ENCODE peak calls at places on chromosomes 3 and 15, in seven cellular contexts. One of them, this sample, is unnamed.

GRCh38 chr15:77907824-77908751 is 169.4 kb downstream of the TBC1D2B start:
- DNase-seq in psoas muscle: no peak
- DNase-seq in HFFc6: peak; percentile 50
- DNase-seq in esophagus squamous epithelium: no peak
- DNase-seq in mammary epithelial cell: no peak
- DNase-seq in GM13977: peak; percentile 58
- DNase-seq in lower leg skin: no peak
- DNase-seq in this sample: peak; percentile 76

GRCh38 chr15:76935620-76936019 is 4.1 kb downstream of the RCN2 start:
- DNase-seq in mammary epithelial cell: no peak
- DNase-seq in psoas muscle: no peak
- DNase-seq in esophagus squamous epithelium: no peak
- DNase-seq in GM13977: peak; percentile 73
- DNase-seq in lower leg skin: no peak
- DNase-seq in HFFc6: no peak
- DNase-seq in this sample: no peak

GRCh38 chr15:99732711-99733267 is 448 bp downstream of the LYSMD4 start:
- DNase-seq in HFFc6: no peak
- DNase-seq in mammary epithelial cell: peak; percentile 23
- DNase-seq in GM13977: no peak
- DNase-seq in esophagus squamous epithelium: no peak
- DNase-seq in psoas muscle: no peak
- DNase-seq in lower leg skin: peak; percentile 50
- DNase-seq in this sample: peak; percentile 52

GRCh38 chr3:4752201-4753072 is 226.8 kb upstream of the BHLHE40 start:
- DNase-seq in lower leg skin: no peak
- DNase-seq in mammary epithelial cell: peak; percentile 36
- DNase-seq in esophagus squamous epithelium: no peak
- DNase-seq in psoas muscle: no peak
- DNase-seq in GM13977: no peak
- DNase-seq in HFFc6: peak; percentile 5
- DNase-seq in this sample: no peak

GRCh38 chr3:63762180-63762579 is 56.9 kb upstream of the C3orf49 start:
- DNase-seq in mammary epithelial cell: no peak
- DNase-seq in GM13977: no peak
- DNase-seq in psoas muscle: no peak
- DNase-seq in HFFc6: peak; percentile 55
- DNase-seq in esophagus squamous epithelium: no peak
- DNase-seq in lower leg skin: no peak
- DNase-seq in this sample: no peak

GRCh38 chr15:86660012-86660411 is 580.3 kb downstream of the AGBL1 start:
- DNase-seq in psoas muscle: no peak
- DNase-seq in mammary epithelial cell: no peak
- DNase-seq in HFFc6: no peak
- DNase-seq in GM13977: no peak
- DNase-seq in lower leg skin: no peak
- DNase-seq in esophagus squamous epithelium: no peak
- DNase-seq in this sample: no peak

GRCh38 chr3:8635625-8636024 is 9.0 kb downstream of the SSUH2 start:
- DNase-seq in lower leg skin: no peak
- DNase-seq in GM13977: no peak
- DNase-seq in HFFc6: no peak
- DNase-seq in esophagus squamous epithelium: no peak
- DNase-seq in psoas muscle: no peak
- DNase-seq in mammary epithelial cell: no peak
- DNase-seq in this sample: no peak

GRCh38 chr15:61124195-61124594 is 104.9 kb downstream of the RORA start:
- DNase-seq in esophagus squamous epithelium: no peak
- DNase-seq in HFFc6: no peak
- DNase-seq in mammary epithelial cell: no peak
- DNase-seq in psoas muscle: no peak
- DNase-seq in GM13977: no peak
- DNase-seq in lower leg skin: no peak
- DNase-seq in this sample: no peak

GRCh38 chr3:169243122-169243521 is 420.4 kb downstream of the MECOM start:
- DNase-seq in HFFc6: no peak
- DNase-seq in mammary epithelial cell: no peak
- DNase-seq in psoas muscle: no peak
- DNase-seq in esophagus squamous epithelium: no peak
- DNase-seq in GM13977: no peak
- DNase-seq in lower leg skin: no peak
- DNase-seq in this sample: no peak

GRCh38 chr3:93988283-93988682 is 8.3 kb downstream of the ARL13B start:
- DNase-seq in esophagus squamous epithelium: no peak
- DNase-seq in lower leg skin: no peak
- DNase-seq in psoas muscle: no peak
- DNase-seq in HFFc6: no peak
- DNase-seq in mammary epithelial cell: no peak
- DNase-seq in GM13977: no peak
- DNase-seq in this sample: no peak

GRCh38 chr15:90814193-90814811 is 54.1 kb upstream of the FURIN start:
- DNase-seq in psoas muscle: no peak
- DNase-seq in mammary epithelial cell: peak; percentile 28
- DNase-seq in lower leg skin: no peak
- DNase-seq in GM13977: no peak
- DNase-seq in esophagus squamous epithelium: no peak
- DNase-seq in HFFc6: no peak
- DNase-seq in this sample: no peak

GRCh38 chr3:160200328-160200727 is 24.9 kb upstream of the C3orf80 start:
- DNase-seq in psoas muscle: no peak
- DNase-seq in GM13977: no peak
- DNase-seq in lower leg skin: no peak
- DNase-seq in mammary epithelial cell: peak; percentile 4
- DNase-seq in HFFc6: no peak
- DNase-seq in esophagus squamous epithelium: no peak
- DNase-seq in this sample: no peak

GRCh38 chr15:23860290-23860751 is 173.2 kb upstream of the NDN start:
- DNase-seq in mammary epithelial cell: no peak
- DNase-seq in esophagus squamous epithelium: no peak
- DNase-seq in psoas muscle: no peak
- DNase-seq in lower leg skin: no peak
- DNase-seq in HFFc6: no peak
- DNase-seq in GM13977: no peak
- DNase-seq in this sample: no peak

GRCh38 chr15:48671381-48672022 is 26.0 kb upstream of the FBN1 start:
- DNase-seq in psoas muscle: peak; percentile 68
- DNase-seq in mammary epithelial cell: peak; percentile 85
- DNase-seq in lower leg skin: peak; percentile 65
- DNase-seq in esophagus squamous epithelium: no peak
- DNase-seq in HFFc6: peak; percentile 91
- DNase-seq in GM13977: no peak
- DNase-seq in this sample: no peak

GRCh38 chr3:123374016-123374415 is 74.9 kb downstream of the ADCY5 start:
- DNase-seq in lower leg skin: no peak
- DNase-seq in GM13977: no peak
- DNase-seq in HFFc6: no peak
- DNase-seq in mammary epithelial cell: no peak
- DNase-seq in esophagus squamous epithelium: no peak
- DNase-seq in psoas muscle: no peak
- DNase-seq in this sample: no peak

GRCh38 chr15:70669006-70669602 is 94.3 kb downstream of the UACA start:
- DNase-seq in esophagus squamous epithelium: no peak
- DNase-seq in psoas muscle: no peak
- DNase-seq in mammary epithelial cell: no peak
- DNase-seq in lower leg skin: no peak
- DNase-seq in HFFc6: peak; percentile 35
- DNase-seq in GM13977: peak; percentile 35
- DNase-seq in this sample: no peak

GRCh38 chr15:70672081-70672480 is 91.3 kb downstream of the UACA start:
- DNase-seq in mammary epithelial cell: no peak
- DNase-seq in psoas muscle: no peak
- DNase-seq in lower leg skin: no peak
- DNase-seq in GM13977: peak; percentile 20
- DNase-seq in esophagus squamous epithelium: no peak
- DNase-seq in HFFc6: no peak
- DNase-seq in this sample: no peak

GRCh38 chr15:70669966-70670658 is 93.2 kb downstream of the UACA start:
- DNase-seq in lower leg skin: no peak
- DNase-seq in HFFc6: no peak
- DNase-seq in mammary epithelial cell: no peak
- DNase-seq in esophagus squamous epithelium: no peak
- DNase-seq in psoas muscle: no peak
- DNase-seq in GM13977: no peak
- DNase-seq in this sample: no peak

GRCh38 chr15:70665599-70665998 is 97.8 kb downstream of the UACA start:
- DNase-seq in lower leg skin: no peak
- DNase-seq in GM13977: no peak
- DNase-seq in mammary epithelial cell: no peak
- DNase-seq in esophagus squamous epithelium: no peak
- DNase-seq in psoas muscle: no peak
- DNase-seq in HFFc6: no peak
- DNase-seq in this sample: no peak

DNA sequence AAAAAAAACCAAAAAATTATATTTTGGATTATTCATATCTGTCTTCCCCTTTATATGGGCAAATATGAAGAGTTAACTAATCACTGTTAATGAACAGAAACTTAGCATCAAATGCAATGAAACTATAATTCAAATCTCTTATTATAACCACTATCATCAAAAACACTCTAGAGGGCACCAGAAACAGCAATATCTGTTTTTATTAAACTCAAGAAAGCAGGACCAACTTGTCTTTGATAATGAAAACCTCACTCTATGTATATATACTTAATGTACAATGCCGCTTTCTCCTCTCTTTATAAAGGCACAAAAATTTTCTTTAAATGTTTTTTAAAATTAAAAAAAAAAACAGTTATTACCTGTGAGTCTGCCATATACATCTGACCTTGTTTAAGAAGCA is 92.7 kb downstream of the UACA start:
- DNase-seq in HFFc6: no peak
- DNase-seq in psoas muscle: no peak
- DNase-seq in lower leg skin: no peak
- DNase-seq in GM13977: no peak
- DNase-seq in mammary epithelial cell: no peak
- DNase-seq in esophagus squamous epithelium: no peak
- DNase-seq in this sample: no peak
- TF ChIP-seq CTCF in HFFc6: peak; percentile 46
- TF ChIP-seq CTCF in psoas muscle: no peak
- TF ChIP-seq CTCF in lower leg skin: no peak
- TF ChIP-seq CTCF in GM13977: no peak
- TF ChIP-seq CTCF in mammary epithelial cell: peak; percentile 12
- TF ChIP-seq CTCF in esophagus squamous epithelium: no peak
- TF ChIP-seq CTCF in this sample: no peak

GRCh38 chr3:69283496-69283895 is 102.4 kb downstream of the FRMD4B start:
- DNase-seq in mammary epithelial cell: peak; percentile 90
- DNase-seq in HFFc6: no peak
- DNase-seq in GM13977: no peak
- DNase-seq in psoas muscle: no peak
- DNase-seq in esophagus squamous epithelium: no peak
- DNase-seq in lower leg skin: no peak
- DNase-seq in this sample: no peak

GRCh38 chr3:69288161-69288895 is 97.6 kb downstream of the FRMD4B start:
- DNase-seq in mammary epithelial cell: peak; percentile 58
- DNase-seq in esophagus squamous epithelium: no peak
- DNase-seq in HFFc6: no peak
- DNase-seq in GM13977: peak; percentile 35
- DNase-seq in psoas muscle: no peak
- DNase-seq in lower leg skin: no peak
- DNase-seq in this sample: peak; percentile 29

GRCh38 chr3:69282191-69282590 is 103.7 kb downstream of the FRMD4B start:
- DNase-seq in HFFc6: no peak
- DNase-seq in lower leg skin: no peak
- DNase-seq in mammary epithelial cell: peak; percentile 65
- DNase-seq in psoas muscle: no peak
- DNase-seq in esophagus squamous epithelium: no peak
- DNase-seq in GM13977: peak; percentile 17
- DNase-seq in this sample: no peak

DNA sequence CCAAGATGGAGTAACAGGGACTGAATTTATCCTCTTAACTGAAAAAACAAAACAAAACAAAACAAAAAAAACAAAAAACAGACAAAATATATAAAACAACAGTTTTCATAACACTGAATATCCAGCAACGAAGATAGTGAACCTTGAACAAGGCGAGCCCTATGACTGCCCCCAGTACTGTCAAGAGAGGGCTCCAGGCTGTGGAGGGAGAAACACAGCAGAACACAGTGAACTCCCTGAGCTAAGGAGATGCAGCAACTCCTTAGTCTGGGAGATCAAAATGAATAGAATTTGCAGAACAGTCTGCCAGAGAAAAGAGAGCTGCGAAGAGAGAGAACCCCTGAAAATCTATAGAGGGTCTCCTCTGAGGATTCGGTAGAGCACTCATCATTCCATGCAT is 102.0 kb downstream of the FRMD4B start:
- DNase-seq in lower leg skin: no peak
- DNase-seq in mammary epithelial cell: no peak
- DNase-seq in HFFc6: no peak
- DNase-seq in GM13977: no peak
- DNase-seq in psoas muscle: no peak
- DNase-seq in esophagus squamous epithelium: no peak
- DNase-seq in this sample: no peak
- TF ChIP-seq CTCF in lower leg skin: no peak
- TF ChIP-seq CTCF in mammary epithelial cell: no peak
- TF ChIP-seq CTCF in HFFc6: no peak
- TF ChIP-seq CTCF in GM13977: no peak
- TF ChIP-seq CTCF in psoas muscle: no peak
- TF ChIP-seq CTCF in esophagus squamous epithelium: no peak
- TF ChIP-seq CTCF in this sample: no peak

GRCh38 chr15:68658641-68659358 is 80.0 kb downstream of the CORO2B start:
- DNase-seq in HFFc6: no peak
- DNase-seq in GM13977: no peak
- DNase-seq in mammary epithelial cell: no peak
- DNase-seq in esophagus squamous epithelium: no peak
- DNase-seq in psoas muscle: no peak
- DNase-seq in lower leg skin: no peak
- DNase-seq in this sample: no peak
- TF ChIP-seq CTCF in HFFc6: peak; percentile 22
- TF ChIP-seq CTCF in GM13977: no peak
- TF ChIP-seq CTCF in mammary epithelial cell: no peak
- TF ChIP-seq CTCF in esophagus squamous epithelium: no peak
- TF ChIP-seq CTCF in psoas muscle: no peak
- TF ChIP-seq CTCF in lower leg skin: no peak
- TF ChIP-seq CTCF in this sample: no peak

DNA sequence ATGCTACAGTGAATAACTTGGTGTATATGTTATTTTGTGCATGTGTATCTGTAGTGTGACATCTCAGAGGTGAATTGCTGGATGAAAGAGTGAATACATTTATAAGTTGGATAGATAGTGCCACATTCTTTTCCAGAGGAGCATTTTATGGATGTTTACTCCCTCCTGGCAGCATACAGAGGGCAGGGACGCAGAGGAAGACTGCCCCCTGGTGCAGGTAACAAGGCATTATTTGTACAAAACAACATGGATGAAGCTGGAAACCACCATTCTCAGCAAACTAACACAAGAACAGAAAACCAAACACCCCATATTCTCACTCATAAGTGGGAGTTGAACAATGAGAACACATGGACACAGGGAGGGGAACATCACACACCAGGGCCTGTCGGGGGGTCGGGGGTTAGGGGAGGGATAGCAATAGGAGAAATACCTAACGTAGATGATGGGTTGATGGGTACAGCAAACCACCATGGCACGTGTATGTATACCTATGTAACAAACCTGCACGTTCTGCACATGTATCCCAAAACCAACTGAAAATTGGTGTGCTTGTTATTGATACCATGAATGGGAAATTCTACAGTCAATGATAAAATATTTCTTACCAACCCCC is 57.9 kb upstream of the CTXND1 start:
- DNase-seq in mammary epithelial cell: peak; percentile 6
- DNase-seq in GM13977: no peak
- DNase-seq in HFFc6: peak; percentile 31
- DNase-seq in esophagus squamous epithelium: no peak
- DNase-seq in psoas muscle: no peak
- DNase-seq in lower leg skin: no peak
- DNase-seq in this sample: peak; percentile 58
- TF ChIP-seq CTCF in mammary epithelial cell: peak; percentile 73
- TF ChIP-seq CTCF in GM13977: peak; percentile 45
- TF ChIP-seq CTCF in HFFc6: peak; percentile 76
- TF ChIP-seq CTCF in esophagus squamous epithelium: peak; percentile 22
- TF ChIP-seq CTCF in psoas muscle: peak; percentile 35
- TF ChIP-seq CTCF in lower leg skin: no peak
- TF ChIP-seq CTCF in this sample: peak; percentile 66

GRCh38 chr3:100893590-100893989 is 99.6 kb downstream of the ABI3BP start:
- DNase-seq in psoas muscle: no peak
- DNase-seq in HFFc6: peak; percentile 42
- DNase-seq in esophagus squamous epithelium: no peak
- DNase-seq in mammary epithelial cell: peak; percentile 32
- DNase-seq in lower leg skin: no peak
- DNase-seq in GM13977: no peak
- DNase-seq in this sample: peak; percentile 24
- TF ChIP-seq CTCF in psoas muscle: no peak
- TF ChIP-seq CTCF in HFFc6: peak; percentile 92
- TF ChIP-seq CTCF in esophagus squamous epithelium: peak; percentile 38
- TF ChIP-seq CTCF in mammary epithelial cell: peak; percentile 87
- TF ChIP-seq CTCF in lower leg skin: no peak
- TF ChIP-seq CTCF in GM13977: peak; percentile 17
- TF ChIP-seq CTCF in this sample: no peak